ENCODE peak calls at places on chromosomes 13 and 19, in four cellular contexts. One of them, this sample, is unnamed.

GRCh38 chr13:62014299-62014698 is 598.6 kb upstream of the PCDH20 start:
- DNase-seq in lower leg skin: no peak
- DNase-seq in IMR-90: peak
- DNase-seq in neural progenitor cell: no peak
- DNase-seq in this sample: peak

GRCh38 chr13:44223785-44224432 is 149.7 kb upstream of the SERP2 start:
- DNase-seq in lower leg skin: no peak
- DNase-seq in IMR-90: no peak
- DNase-seq in neural progenitor cell: no peak
- DNase-seq in this sample: no peak

GRCh38 chr13:99220199-99220931 is 19.7 kb downstream of the UBAC2 start:
- DNase-seq in lower leg skin: no peak
- DNase-seq in IMR-90: no peak
- DNase-seq in neural progenitor cell: no peak
- DNase-seq in this sample: no peak

GRCh38 chr13:54875111-54875510 is 1846.5 kb downstream of the OLFM4 start:
- DNase-seq in lower leg skin: no peak
- DNase-seq in IMR-90: no peak
- DNase-seq in neural progenitor cell: no peak
- DNase-seq in this sample: no peak

GRCh38 chr19:10428996-10429381 is 8.7 kb downstream of the PDE4A start:
- DNase-seq in lower leg skin: no peak
- DNase-seq in IMR-90: no peak
- DNase-seq in neural progenitor cell: no peak
- DNase-seq in this sample: no peak

GRCh38 chr13:20939662-20940061 is 37.1 kb upstream of the XPO4 start:
- DNase-seq in lower leg skin: no peak
- DNase-seq in IMR-90: no peak
- DNase-seq in neural progenitor cell: no peak
- DNase-seq in this sample: no peak

GRCh38 chr19:2321565-2322283 is 6.7 kb downstream of the LSM7 start:
- DNase-seq in lower leg skin: no peak
- DNase-seq in IMR-90: no peak
- DNase-seq in neural progenitor cell: no peak
- DNase-seq in this sample: no peak

GRCh38 chr19:41373993-41374392 is 2.3 kb upstream of the TMEM91 start:
- DNase-seq in lower leg skin: peak
- DNase-seq in IMR-90: peak
- DNase-seq in neural progenitor cell: no peak
- DNase-seq in this sample: peak

GRCh38 chr13:76481738-76482137 is 404.5 kb downstream of the KCTD12 start:
- DNase-seq in lower leg skin: no peak
- DNase-seq in IMR-90: no peak
- DNase-seq in neural progenitor cell: no peak
- DNase-seq in this sample: no peak

GRCh38 chr19:11089254-11090013 is at the start of gene LDLR:
- DNase-seq in lower leg skin: peak
- DNase-seq in IMR-90: peak
- DNase-seq in neural progenitor cell: peak
- DNase-seq in this sample: peak

GRCh38 chr13:92187378-92187989 is 789.1 kb downstream of the GPC5 start:
- DNase-seq in lower leg skin: no peak
- DNase-seq in IMR-90: peak
- DNase-seq in neural progenitor cell: peak
- DNase-seq in this sample: peak

GRCh38 chr13:48126944-48127814 is 32.3 kb upstream of the MED4 start:
- DNase-seq in lower leg skin: no peak
- DNase-seq in IMR-90: peak
- DNase-seq in neural progenitor cell: peak
- DNase-seq in this sample: peak

GRCh38 chr13:70622785-70623184 is 514.5 kb upstream of the KLHL1 start:
- DNase-seq in lower leg skin: no peak
- DNase-seq in IMR-90: no peak
- DNase-seq in neural progenitor cell: peak
- DNase-seq in this sample: no peak

GRCh38 chr13:41694902-41695301 is 237.6 kb downstream of the RGCC start:
- DNase-seq in lower leg skin: no peak
- DNase-seq in IMR-90: peak
- DNase-seq in neural progenitor cell: no peak
- DNase-seq in this sample: peak

GRCh38 chr13:98429977-98430785 is 146.7 kb downstream of the STK24 start:
- DNase-seq in lower leg skin: no peak
- DNase-seq in IMR-90: no peak
- DNase-seq in neural progenitor cell: no peak
- DNase-seq in this sample: peak

GRCh38 chr13:104645786-104646185 is 1579.6 kb upstream of the SLC10A2 start:
- DNase-seq in lower leg skin: no peak
- DNase-seq in IMR-90: no peak
- DNase-seq in neural progenitor cell: no peak
- DNase-seq in this sample: no peak

GRCh38 chr19:19261350-19262189 is 11.5 kb downstream of the TM6SF2 start:
- DNase-seq in lower leg skin: no peak
- DNase-seq in IMR-90: no peak
- DNase-seq in neural progenitor cell: peak
- DNase-seq in this sample: no peak

GRCh38 chr19:15397782-15398181 is 18.2 kb upstream of the AKAP8 start:
- DNase-seq in lower leg skin: peak
- DNase-seq in IMR-90: no peak
- DNase-seq in neural progenitor cell: no peak
- DNase-seq in this sample: no peak

GRCh38 chr13:42615691-42616090 is 41.7 kb downstream of the TNFSF11 start:
- DNase-seq in lower leg skin: no peak
- DNase-seq in IMR-90: peak
- DNase-seq in neural progenitor cell: no peak
- DNase-seq in this sample: peak

GRCh38 chr13:22041741-22042140 is 370.9 kb downstream of the FGF9 start:
- DNase-seq in lower leg skin: no peak
- DNase-seq in IMR-90: no peak
- DNase-seq in neural progenitor cell: no peak
- DNase-seq in this sample: no peak

GRCh38 chr13:98174995-98175394 is 2.1 kb downstream of the RNF113B start:
- DNase-seq in lower leg skin: no peak
- DNase-seq in IMR-90: peak
- DNase-seq in neural progenitor cell: no peak
- DNase-seq in this sample: peak

GRCh38 chr19:29680447-29680846 is 15.2 kb downstream of the PLEKHF1 start:
- DNase-seq in lower leg skin: no peak
- DNase-seq in IMR-90: no peak
- DNase-seq in neural progenitor cell: no peak
- DNase-seq in this sample: no peak

GRCh38 chr19:46385636-46386035 is 27.7 kb downstream of the CCDC8 start:
- DNase-seq in lower leg skin: peak
- DNase-seq in IMR-90: no peak
- DNase-seq in neural progenitor cell: no peak
- DNase-seq in this sample: no peak

GRCh38 chr19:39845621-39846175 is 481 bp downstream of the FBL start:
- DNase-seq in lower leg skin: no peak
- DNase-seq in IMR-90: no peak
- DNase-seq in neural progenitor cell: peak
- DNase-seq in this sample: peak

GRCh38 chr19:36547001-36547732 is 19.1 kb upstream of the ZNF260 start:
- DNase-seq in lower leg skin: no peak
- DNase-seq in IMR-90: peak
- DNase-seq in neural progenitor cell: no peak
- DNase-seq in this sample: peak

GRCh38 chr13:29497137-29497654 is 98.3 kb downstream of the SLC7A1 start:
- DNase-seq in lower leg skin: no peak
- DNase-seq in IMR-90: peak
- DNase-seq in neural progenitor cell: peak
- DNase-seq in this sample: peak

GRCh38 chr13:36069881-36070366 is 61.3 kb downstream of the DCLK1 start:
- DNase-seq in lower leg skin: no peak
- DNase-seq in IMR-90: no peak
- DNase-seq in neural progenitor cell: no peak
- DNase-seq in this sample: no peak

GRCh38 chr13:45781553-45782326 is 69.8 kb downstream of the SIAH3 start:
- DNase-seq in lower leg skin: peak
- DNase-seq in IMR-90: no peak
- DNase-seq in neural progenitor cell: no peak
- DNase-seq in this sample: no peak

GRCh38 chr13:20145521-20145920 is 15.3 kb downstream of the GJA3 start:
- DNase-seq in lower leg skin: no peak
- DNase-seq in IMR-90: no peak
- DNase-seq in neural progenitor cell: no peak
- DNase-seq in this sample: no peak

GRCh38 chr19:39919976-39920375 is 14.5 kb downstream of the FCGBP start:
- DNase-seq in lower leg skin: peak
- DNase-seq in IMR-90: no peak
- DNase-seq in neural progenitor cell: no peak
- DNase-seq in this sample: no peak

GRCh38 chr19:7636317-7636690 is 606 bp upstream of the STXBP2 start:
- DNase-seq in lower leg skin: no peak
- DNase-seq in IMR-90: no peak
- DNase-seq in neural progenitor cell: no peak
- DNase-seq in this sample: no peak
- H3K4me3 ChIP-seq in lower leg skin: no peak
- H3K4me3 ChIP-seq in IMR-90: no peak
- H3K4me3 ChIP-seq in neural progenitor cell: peak
- H3K4me3 ChIP-seq in this sample: no peak

GRCh38 chr13:112979406-112979902 is 10.4 kb downstream of the MCF2L start:
- DNase-seq in lower leg skin: no peak
- DNase-seq in IMR-90: no peak
- DNase-seq in neural progenitor cell: no peak
- DNase-seq in this sample: no peak
- H3K4me3 ChIP-seq in lower leg skin: peak
- H3K4me3 ChIP-seq in IMR-90: no peak
- H3K4me3 ChIP-seq in neural progenitor cell: no peak
- H3K4me3 ChIP-seq in this sample: no peak

DNA sequence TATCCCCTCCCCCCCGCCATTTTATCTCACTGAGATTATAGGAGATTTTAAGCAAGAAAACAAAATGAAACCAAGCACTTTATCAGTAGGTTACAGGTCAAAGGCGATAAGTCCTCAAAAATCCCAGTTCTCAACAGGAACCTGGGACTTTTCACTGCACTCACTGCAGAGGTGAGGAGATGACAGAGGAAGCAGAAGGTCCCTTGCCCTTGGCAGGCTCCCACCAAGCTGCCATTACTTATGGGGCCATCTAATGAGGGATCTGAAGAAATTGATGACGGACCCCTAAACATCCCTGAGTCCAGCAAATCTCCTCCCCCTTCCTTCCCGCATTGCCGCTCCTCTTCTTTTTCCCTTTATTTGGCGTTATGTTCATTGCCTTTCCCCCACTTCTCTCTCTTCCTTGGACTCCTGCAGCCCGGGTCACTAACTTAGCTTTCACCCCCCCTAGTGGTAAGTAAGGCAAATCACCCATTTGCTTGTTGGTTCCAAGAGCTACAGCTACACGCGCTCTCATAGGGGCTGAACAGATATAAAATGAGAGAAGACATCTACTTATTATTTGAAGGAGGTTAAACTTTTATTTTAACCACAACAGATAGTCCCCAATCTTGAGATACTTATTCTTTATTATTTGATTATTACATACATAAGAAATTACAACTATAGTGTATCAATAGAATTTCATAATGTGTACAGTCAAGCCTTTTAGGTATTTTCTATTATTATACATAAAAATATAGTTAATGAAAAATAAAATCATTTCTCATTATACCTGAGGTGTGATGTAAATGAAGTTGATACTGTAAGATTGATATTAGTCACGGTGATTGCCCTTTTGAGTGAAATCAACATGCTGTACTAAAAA is 52.0 kb upstream of the ARGLU1 start:
- DNase-seq in lower leg skin: peak
- DNase-seq in IMR-90: peak
- DNase-seq in neural progenitor cell: peak
- DNase-seq in this sample: peak
- H3K4me3 ChIP-seq in lower leg skin: no peak
- H3K4me3 ChIP-seq in IMR-90: no peak
- H3K4me3 ChIP-seq in neural progenitor cell: no peak
- H3K4me3 ChIP-seq in this sample: peak

GRCh38 chr19:3721131-3721899 is 13.1 kb downstream of the TJP3 start:
- DNase-seq in lower leg skin: peak
- DNase-seq in IMR-90: peak
- DNase-seq in neural progenitor cell: peak
- DNase-seq in this sample: peak
- H3K4me3 ChIP-seq in lower leg skin: no peak
- H3K4me3 ChIP-seq in IMR-90: no peak
- H3K4me3 ChIP-seq in neural progenitor cell: peak
- H3K4me3 ChIP-seq in this sample: no peak

GRCh38 chr13:23271331-23271730 is 90.6 kb downstream of the SGCG start:
- DNase-seq in lower leg skin: no peak
- DNase-seq in IMR-90: no peak
- DNase-seq in neural progenitor cell: no peak
- DNase-seq in this sample: no peak

GRCh38 chr13:23279321-23279720 is 98.5 kb downstream of the SGCG start:
- DNase-seq in lower leg skin: no peak
- DNase-seq in IMR-90: no peak
- DNase-seq in neural progenitor cell: no peak
- DNase-seq in this sample: peak

GRCh38 chr13:23268441-23268840 is 87.7 kb downstream of the SGCG start:
- DNase-seq in lower leg skin: no peak
- DNase-seq in IMR-90: no peak
- DNase-seq in neural progenitor cell: no peak
- DNase-seq in this sample: no peak

DNA sequence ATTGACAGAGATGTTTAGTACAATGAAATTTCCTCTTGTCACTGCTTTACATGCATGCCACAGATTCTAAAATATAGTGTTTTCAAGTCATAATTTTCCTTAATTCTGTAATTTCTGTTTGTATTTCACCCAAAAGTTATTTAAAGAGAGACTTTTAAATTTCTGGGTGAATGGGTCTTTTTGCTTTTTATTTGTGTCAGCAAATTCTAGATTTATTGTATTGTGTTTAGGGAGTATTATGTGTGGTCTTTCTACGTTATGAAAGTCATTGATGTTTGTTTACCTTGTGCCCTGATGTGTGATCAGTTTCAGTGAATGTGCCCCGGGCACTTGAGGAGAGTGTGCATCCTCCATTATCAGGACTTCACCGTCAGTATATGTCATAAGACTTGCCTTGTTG is 92.7 kb downstream of the SGCG start:
- DNase-seq in lower leg skin: no peak
- DNase-seq in IMR-90: no peak
- DNase-seq in neural progenitor cell: no peak
- DNase-seq in this sample: no peak
- H3K4me3 ChIP-seq in lower leg skin: no peak
- H3K4me3 ChIP-seq in IMR-90: no peak
- H3K4me3 ChIP-seq in neural progenitor cell: no peak
- H3K4me3 ChIP-seq in this sample: no peak

This sample was measured in mesenchymal stem cell.